ENCODE peak calls at places on chromosomes 16 and 17, in nine cellular contexts. D is AG04450, Z is brain microvascular endothelial cell, W is ovary, O is left ventricle myocardium inferior, Q is stomach, V is small intestine, A is upper lobe of right lung, J is H1. F is an unnamed sample. For H3K27me3, the result is how much of the 10 kb centered on the place peaks cover.

GRCh38 chr16:13697013-13697412 is 222.9 kb upstream of the ERCC4 start:
- DNase-seq in D (no peak), Z (no peak), W (no peak), O (no peak), Q (no peak), V (no peak), A (no peak), J (no peak), F (no peak)

GRCh38 chr17:32741381-32741780 is 135.5 kb downstream of the MYO1D start:
- DNase-seq in D (no peak), Z (no peak), W (no peak), O (no peak), Q (no peak), V (no peak), A (no peak), J (no peak), F (no peak)

GRCh38 chr16:27441998-27442397 is 40.0 kb downstream of the IL21R start:
- DNase-seq in D (no peak), Z (no peak), W (no peak), O (no peak), Q (no peak), V (no peak), A (peak), J (no peak), F (no peak)

GRCh38 chr17:59342681-59343127 is 11.2 kb downstream of the YPEL2 start:
- DNase-seq in D (no peak), Z (no peak), W (no peak), O (no peak), Q (no peak), V (no peak), A (no peak), J (no peak), F (no peak)

GRCh38 chr16:55418586-55418985 is 60.4 kb upstream of the MMP2 start:
- DNase-seq in D (no peak), Z (peak), W (no peak), O (no peak), Q (no peak), V (no peak), A (no peak), J (no peak), F (no peak)

GRCh38 chr17:3838206-3838605 is 7.8 kb downstream of the NCBP3 start:
- DNase-seq in D (no peak), Z (no peak), W (no peak), O (no peak), Q (peak), V (peak), A (no peak), J (no peak), F (no peak)

GRCh38 chr17:41585301-41585700 is 1.4 kb downstream of the KRT14 start:
- DNase-seq in D (no peak), Z (no peak), W (no peak), O (no peak), Q (no peak), V (no peak), A (no peak), J (no peak), F (no peak)

GRCh38 chr16:71526111-71526998 is at the start of gene CHST4:
- DNase-seq in D (peak), Z (peak), W (no peak), O (no peak), Q (no peak), V (no peak), A (no peak), J (peak), F (no peak)

GRCh38 chr17:1783271-1783670 is 21.4 kb downstream of the SERPINF1 start:
- DNase-seq in D (no peak), Z (no peak), W (peak), O (no peak), Q (no peak), V (no peak), A (peak), J (no peak), F (peak)

GRCh38 chr17:42132941-42133340 is 10.3 kb downstream of the HSPB9 start:
- DNase-seq in D (no peak), Z (peak), W (no peak), O (peak), Q (peak), V (peak), A (peak), J (no peak), F (no peak)

GRCh38 chr17:22265807-22266206 is 573.5 kb downstream of the KCNJ18 start:
- DNase-seq in D (no peak), Z (no peak), W (peak), O (no peak), Q (peak), V (no peak), A (peak), J (no peak), F (no peak)

GRCh38 chr16:29849505-29849904 is 13.5 kb downstream of the CDIPT start:
- DNase-seq in D (no peak), Z (no peak), W (no peak), O (no peak), Q (no peak), V (no peak), A (no peak), J (no peak), F (no peak)

GRCh38 chr17:77344038-77344437 is 203.3 kb downstream of the SEC14L1 start:
- DNase-seq in D (no peak), Z (no peak), W (no peak), O (no peak), Q (no peak), V (no peak), A (no peak), J (no peak), F (no peak)

GRCh38 chr16:15650698-15651161 is 685 bp downstream of the NDE1 start:
- DNase-seq in D (no peak), Z (no peak), W (peak), O (no peak), Q (no peak), V (peak), A (no peak), J (no peak), F (no peak)

GRCh38 chr16:49483251-49483650 is 109.6 kb downstream of the C16orf78 start:
- DNase-seq in D (no peak), Z (no peak), W (no peak), O (no peak), Q (no peak), V (no peak), A (peak), J (no peak), F (no peak)

GRCh38 chr16:24010440-24011089 is 174.8 kb downstream of the PRKCB start:
- DNase-seq in D (peak), Z (peak), W (peak), O (peak), Q (peak), V (peak), A (peak), J (peak), F (peak)

GRCh38 chr16:85570213-85570734 is 42.8 kb upstream of the GSE1 start:
- DNase-seq in D (no peak), Z (no peak), W (no peak), O (no peak), Q (peak), V (no peak), A (no peak), J (no peak), F (no peak)

GRCh38 chr16:67782567-67783352 is 23.6 kb downstream of the RANBP10 start:
- DNase-seq in D (no peak), Z (no peak), W (no peak), O (no peak), Q (no peak), V (no peak), A (no peak), J (no peak), F (no peak)

GRCh38 chr16:23836404-23837291 is 865 bp downstream of the PRKCB start:
- DNase-seq in D (no peak), Z (no peak), W (no peak), O (peak), Q (peak), V (peak), A (peak), J (no peak), F (peak)

GRCh38 chr17:5747964-5748363 is 163.7 kb upstream of the NLRP1 start:
- DNase-seq in D (no peak), Z (no peak), W (no peak), O (no peak), Q (no peak), V (no peak), A (no peak), J (no peak), F (no peak)

GRCh38 chr17:60327870-60328362 is 64.0 kb downstream of the USP32 start:
- DNase-seq in D (no peak), Z (no peak), W (no peak), O (no peak), Q (no peak), V (no peak), A (no peak), J (no peak), F (no peak)

GRCh38 chr16:1458977-1459341 is 14.6 kb upstream of the CCDC154 start:
- DNase-seq in D (no peak), Z (no peak), W (no peak), O (no peak), Q (no peak), V (no peak), A (no peak), J (no peak), F (peak)

GRCh38 chr16:73036074-73036826 is 11.7 kb downstream of the ZFHX3 start:
- DNase-seq in D (no peak), Z (no peak), W (no peak), O (no peak), Q (no peak), V (no peak), A (peak), J (no peak), F (no peak)

GRCh38 chr17:80152057-80152831 is 5.3 kb upstream of the EIF4A3 start:
- DNase-seq in D (no peak), Z (peak), W (no peak), O (no peak), Q (no peak), V (no peak), A (no peak), J (no peak), F (no peak)

GRCh38 chr17:82729479-82730260 is 5.7 kb upstream of the FN3K start:
- DNase-seq in D (no peak), Z (no peak), W (no peak), O (no peak), Q (no peak), V (no peak), A (no peak), J (no peak), F (no peak)

GRCh38 chr17:29045734-29046133 is 2.8 kb downstream of the PIPOX start:
- DNase-seq in D (no peak), Z (no peak), W (no peak), O (no peak), Q (no peak), V (peak), A (no peak), J (no peak), F (no peak)

GRCh38 chr16:66442502-66443268 is 15.6 kb downstream of the BEAN1 start:
- DNase-seq in D (no peak), Z (no peak), W (no peak), O (no peak), Q (no peak), V (no peak), A (peak), J (no peak), F (no peak)

GRCh38 chr16:783404-784161 is 4.6 kb downstream of the RPUSD1 start:
- DNase-seq in D (no peak), Z (no peak), W (peak), O (peak), Q (peak), V (no peak), A (no peak), J (no peak), F (peak)

GRCh38 chr17:66493283-66494019 is 191.0 kb downstream of the PRKCA start:
- DNase-seq in D (no peak), Z (peak), W (no peak), O (no peak), Q (no peak), V (no peak), A (no peak), J (no peak), F (no peak)

GRCh38 chr17:65472602-65473001 is 88.8 kb downstream of the AXIN2 start:
- DNase-seq in D (no peak), Z (no peak), W (no peak), O (no peak), Q (no peak), V (no peak), A (peak), J (no peak), F (peak)

GRCh38 chr17:56824503-56824902 is 9.2 kb downstream of the C17orf67 start:
- DNase-seq in D (no peak), Z (no peak), W (no peak), O (no peak), Q (no peak), V (no peak), A (no peak), J (no peak), F (no peak)

GRCh38 chr16:46591257-46591656 is 29.9 kb downstream of the SHCBP1 start:
- DNase-seq in D (no peak), Z (no peak), W (no peak), O (no peak), Q (no peak), V (no peak), A (no peak), J (no peak), F (no peak)

GRCh38 chr16:8407351-8407750 is 183.0 kb downstream of the TMEM114 start:
- DNase-seq in D (no peak), Z (no peak), W (no peak), O (no peak), Q (no peak), V (no peak), A (no peak), J (no peak), F (no peak)

GRCh38 chr16:68749424-68749823 is 12.3 kb downstream of the CDH1 start:
- DNase-seq in D (no peak), Z (no peak), W (no peak), O (no peak), Q (no peak), V (no peak), A (no peak), J (no peak), F (no peak)

GRCh38 chr16:88645455-88645854 is 5.4 kb downstream of the CYBA start:
- DNase-seq in D (no peak), Z (no peak), W (no peak), O (no peak), Q (no peak), V (no peak), A (no peak), J (no peak), F (no peak)

GRCh38 chr17:27747462-27748359 is 52.6 kb downstream of the NOS2 start:
- DNase-seq in D (no peak), Z (no peak), W (no peak), O (no peak), Q (no peak), V (no peak), A (no peak), J (peak), F (no peak)

GRCh38 chr16:66947302-66948033 is 12.2 kb downstream of the CES2 start:
- DNase-seq in D (peak), Z (peak), W (peak), O (peak), Q (peak), V (peak), A (no peak), J (peak), F (peak)

DNA sequence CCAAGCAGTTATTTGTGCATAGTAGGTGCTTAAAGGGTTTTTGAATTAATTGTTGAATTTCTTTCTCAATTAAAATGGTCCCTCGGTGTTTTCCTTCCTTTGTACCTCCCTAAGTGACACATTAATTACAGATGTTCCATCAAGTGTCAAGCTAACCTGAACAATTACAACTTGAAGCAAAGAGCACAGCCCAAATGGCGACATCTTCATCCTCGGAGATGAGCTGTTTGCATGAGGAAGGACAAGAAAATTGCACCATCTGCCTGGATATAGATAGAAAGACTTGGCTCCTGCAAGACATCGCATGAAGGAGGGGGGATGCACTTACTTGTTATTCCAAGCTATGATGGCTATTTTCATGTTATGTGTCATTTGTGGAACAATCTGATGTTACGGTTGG is 86.3 kb upstream of the ZKSCAN2 start:
- DNase-seq in D (no peak), Z (no peak), W (no peak), O (no peak), Q (no peak), V (no peak), A (no peak), J (no peak), F (no peak)
- H3K27ac ChIP-seq in D (no peak), Z (no peak), W (no peak), O (no peak), Q (no peak), V (no peak), A (no peak), J (no peak), F (no peak)

GRCh38 chr16:4960579-4960978 is 2.4 kb downstream of the SEC14L5 start:
- DNase-seq in D (no peak), Z (no peak), W (no peak), O (no peak), Q (no peak), V (no peak), A (no peak), J (no peak), F (no peak)
- H3K27me3 ChIP-seq in D (under half), Z (under half), W (under half), O (under half), Q (under half), V (under half), A (under half), J (under half), F (under half)

GRCh38 chr17:58339775-58340622 is 11.4 kb upstream of the TSPOAP1 start:
- DNase-seq in D (no peak), Z (no peak), W (no peak), O (no peak), Q (no peak), V (no peak), A (peak), J (no peak), F (no peak)
- H3K4me3 ChIP-seq in D (peak), Z (no peak), W (no peak), O (peak), Q (peak), V (no peak), A (peak), J (no peak), F (no peak)

GRCh38 chr17:8490256-8491023 is 54.8 kb downstream of the NDEL1 start:
- DNase-seq in D (no peak), Z (no peak), W (no peak), O (no peak), Q (no peak), V (no peak), A (peak), J (no peak), F (no peak)

GRCh38 chr17:8488491-8488890 is 52.8 kb downstream of the NDEL1 start:
- DNase-seq in D (no peak), Z (no peak), W (no peak), O (no peak), Q (no peak), V (no peak), A (peak), J (no peak), F (no peak)

GRCh38 chr17:8489841-8490240 is 54.2 kb downstream of the NDEL1 start:
- DNase-seq in D (no peak), Z (peak), W (no peak), O (no peak), Q (no peak), V (no peak), A (no peak), J (no peak), F (no peak)

GRCh38 chr17:8487130-8487645 is 51.5 kb downstream of the NDEL1 start:
- DNase-seq in D (no peak), Z (no peak), W (no peak), O (no peak), Q (no peak), V (no peak), A (peak), J (no peak), F (no peak)

DNA sequence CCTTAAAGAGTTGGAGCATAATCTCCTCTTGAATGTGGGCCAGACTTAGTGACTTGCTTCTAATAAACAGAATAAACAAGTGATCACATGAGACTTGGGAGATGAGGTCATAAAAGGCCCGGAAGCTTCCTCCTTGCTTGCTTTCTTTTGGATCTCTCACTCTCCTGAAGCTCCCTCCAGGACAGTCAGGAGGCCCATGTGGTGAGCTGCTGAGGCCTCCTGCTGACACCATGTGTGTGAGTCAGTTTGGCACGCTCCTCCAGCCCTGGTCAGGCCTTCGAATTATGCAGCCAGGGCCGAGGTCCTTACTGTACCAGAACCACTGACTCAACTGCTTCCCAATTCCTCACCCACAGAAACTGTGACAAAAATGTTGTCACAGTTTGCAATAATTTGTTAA is 53.2 kb downstream of the NDEL1 start:
- DNase-seq in D (peak), Z (peak), W (no peak), O (peak), Q (no peak), V (no peak), A (peak), J (no peak), F (peak)
- H3K27ac ChIP-seq in D (peak), Z (peak), W (no peak), O (peak), Q (no peak), V (no peak), A (no peak), J (no peak), F (no peak)

GRCh38 chr16:56722200-56722842 is 7.6 kb upstream of the NUP93 start:
- DNase-seq in D (no peak), Z (no peak), W (no peak), O (no peak), Q (no peak), V (no peak), A (no peak), J (no peak), F (no peak)
- H3K27me3 ChIP-seq in D (under half), Z (under half), W (under half), O (under half), Q (under half), V (under half), A (under half), J (under half), F (under half)

GRCh38 chr16:3012246-3012645 is 477 bp upstream of the CLDN9 start:
- DNase-seq in D (no peak), Z (no peak), W (no peak), O (no peak), Q (no peak), V (no peak), A (no peak), J (no peak), F (no peak)
- H3K4me3 ChIP-seq in D (no peak), Z (no peak), W (no peak), O (no peak), Q (no peak), V (no peak), A (no peak), J (peak), F (no peak)

DNA sequence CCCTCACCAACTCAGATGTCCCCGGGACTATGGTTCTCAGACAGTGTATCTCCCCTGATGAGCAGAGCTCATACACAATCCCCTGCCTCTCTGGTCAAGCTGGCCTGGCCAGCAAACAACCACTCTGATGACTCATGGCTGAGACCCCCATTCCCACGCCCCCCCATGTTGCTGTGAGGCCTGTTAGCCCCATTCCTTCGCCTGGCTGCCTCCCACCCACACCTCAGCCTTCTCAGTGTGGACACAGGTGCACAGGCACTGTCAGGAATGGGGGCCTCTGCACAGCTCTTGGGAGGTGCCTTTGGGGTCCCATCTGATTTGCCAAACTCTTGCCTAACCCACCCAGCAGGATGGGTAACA is 80.2 kb downstream of the CNGB1 start:
- DNase-seq in D (no peak), Z (no peak), W (no peak), O (no peak), Q (no peak), V (no peak), A (no peak), J (no peak), F (no peak)
- H3K27ac ChIP-seq in D (no peak), Z (no peak), W (no peak), O (no peak), Q (peak), V (peak), A (no peak), J (no peak), F (no peak)

DNA sequence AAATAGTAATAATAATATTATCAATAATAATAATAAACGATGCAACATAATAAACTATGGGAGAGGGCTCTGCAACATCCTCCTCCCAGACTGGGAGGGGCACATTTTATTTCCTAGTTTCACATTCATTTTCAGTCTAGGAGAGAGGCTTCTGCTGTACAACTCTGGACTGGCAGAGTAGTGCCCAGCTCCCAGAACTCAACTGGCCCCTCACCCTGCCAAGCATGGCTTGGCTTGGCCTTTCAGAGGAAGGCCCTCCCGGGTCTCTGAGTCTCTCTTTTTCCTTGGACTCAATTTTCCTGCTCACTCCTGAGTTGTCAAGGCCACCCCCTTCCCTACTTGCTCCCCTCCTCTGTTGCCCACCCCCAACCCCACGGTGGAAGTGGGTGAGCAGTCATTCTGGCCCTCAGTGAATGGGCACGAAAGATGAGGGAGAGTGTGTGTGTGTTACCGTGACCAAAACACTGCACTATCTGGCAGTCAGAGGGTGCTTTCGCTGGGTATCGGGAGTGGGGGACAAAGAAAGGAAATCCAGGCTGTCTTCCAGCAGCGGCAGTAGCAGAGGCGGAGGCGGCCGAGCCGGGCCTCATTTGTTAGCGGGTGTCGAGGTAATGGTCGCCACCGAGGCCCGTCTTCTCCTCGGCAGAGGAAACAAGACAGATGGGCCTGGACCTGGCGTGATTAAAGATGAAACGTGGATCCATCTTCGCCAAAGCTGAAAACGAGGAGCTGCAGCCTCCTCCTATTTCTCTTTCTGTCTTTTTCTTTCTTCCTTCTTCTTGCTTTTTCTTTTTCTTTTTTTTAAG is 2.3 kb downstream of the HOXB4 start:
- DNase-seq in D (no peak), Z (no peak), W (no peak), O (no peak), Q (no peak), V (no peak), A (no peak), J (no peak), F (no peak)
- H3K27me3 ChIP-seq in D (under half), Z (half or more), W (under half), O (half or more), Q (half or more), V (under half), A (half or more), J (half or more), F (under half)

F was measured in right cardiac atrium.